ENCODE peak calls at places on chromosomes 12 and 14, in four cellular contexts. J is suprapubic skin, H is WERI-Rb-1, W is fibroblast of villous mesenchyme. F is an unnamed sample.

GRCh38 chr12:53105712-53106439 is 2.6 kb downstream of the SOAT2 start:
- DNase-seq in J (peak), W (no peak), H (no peak), F (no peak)

GRCh38 chr12:70763666-70764065 is 126.4 kb upstream of the PTPRB start:
- DNase-seq in W (no peak), H (no peak), J (no peak), F (no peak)

GRCh38 chr12:57518920-57519757 is 1.2 kb downstream of the DDIT3 start:
- DNase-seq in H (peak), J (no peak), W (peak), F (peak)

GRCh38 chr14:24941719-24942118 is 108.2 kb downstream of the STXBP6 start:
- DNase-seq in H (no peak), J (no peak), W (no peak), F (no peak)

GRCh38 chr14:73255693-73256225 is 18.5 kb downstream of the PAPLN start:
- DNase-seq in H (no peak), W (no peak), J (no peak), F (no peak)

GRCh38 chr12:39897315-39897714 is 208.6 kb downstream of the SLC2A13 start:
- DNase-seq in H (no peak), W (no peak), J (no peak), F (no peak)

GRCh38 chr12:104504151-104504550 is 47.4 kb downstream of the CHST11 start:
- DNase-seq in J (no peak), W (no peak), H (no peak), F (no peak)

GRCh38 chr12:63955831-63956685 is 111.6 kb downstream of the SRGAP1 start:
- DNase-seq in W (peak), H (no peak), J (no peak), F (peak)

GRCh38 chr14:51545396-51545795 is 106.3 kb upstream of the FRMD6 start:
- DNase-seq in J (no peak), H (no peak), W (no peak), F (no peak)

GRCh38 chr14:102821252-102821651 is 44.0 kb downstream of the TRAF3 start:
- DNase-seq in W (no peak), J (no peak), H (no peak), F (no peak)

GRCh38 chr12:53624956-53625355 is 1.2 kb downstream of the ATF7 start:
- DNase-seq in J (no peak), W (peak), H (no peak), F (peak)

GRCh38 chr12:109696485-109697269 is 16.9 kb upstream of the FAM222A start:
- DNase-seq in H (no peak), W (no peak), J (no peak), F (peak)

GRCh38 chr12:130633771-130634170 is 82.3 kb downstream of the RIMBP2 start:
- DNase-seq in W (no peak), H (peak), J (peak), F (no peak)

GRCh38 chr12:120156315-120157259 is 37.9 kb downstream of the GCN1 start:
- DNase-seq in H (no peak), W (no peak), J (no peak), F (no peak)

GRCh38 chr14:75141062-75141461 is 14.2 kb upstream of the NEK9 start:
- DNase-seq in H (no peak), W (no peak), J (no peak), F (no peak)

GRCh38 chr14:36655571-36655962 is 6.1 kb upstream of the PAX9 start:
- DNase-seq in W (no peak), J (no peak), H (no peak), F (no peak)

GRCh38 chr12:126397071-126397571 is 1331.9 kb downstream of the AACS start:
- DNase-seq in H (no peak), W (peak), J (no peak), F (no peak)

GRCh38 chr14:81415781-81416180 is 15.7 kb upstream of the STON2 start:
- DNase-seq in H (no peak), W (no peak), J (no peak), F (no peak)

GRCh38 chr12:57190037-57190436 is 26.6 kb upstream of the NXPH4 start:
- DNase-seq in W (no peak), H (no peak), J (no peak), F (peak)

GRCh38 chr14:95318870-95319311 is 817 bp downstream of the CLMN start:
- DNase-seq in H (peak), J (no peak), W (no peak), F (no peak)
- H3K4me3 ChIP-seq in H (peak), J (peak), W (peak), F (peak)

GRCh38 chr14:85003805-85004204 is 526.1 kb upstream of the FLRT2 start:
- DNase-seq in J (no peak), W (no peak), H (no peak), F (no peak)
- TF ChIP-seq CTCF in J (no peak), W (no peak), H (no peak), F (no peak)

DNA sequence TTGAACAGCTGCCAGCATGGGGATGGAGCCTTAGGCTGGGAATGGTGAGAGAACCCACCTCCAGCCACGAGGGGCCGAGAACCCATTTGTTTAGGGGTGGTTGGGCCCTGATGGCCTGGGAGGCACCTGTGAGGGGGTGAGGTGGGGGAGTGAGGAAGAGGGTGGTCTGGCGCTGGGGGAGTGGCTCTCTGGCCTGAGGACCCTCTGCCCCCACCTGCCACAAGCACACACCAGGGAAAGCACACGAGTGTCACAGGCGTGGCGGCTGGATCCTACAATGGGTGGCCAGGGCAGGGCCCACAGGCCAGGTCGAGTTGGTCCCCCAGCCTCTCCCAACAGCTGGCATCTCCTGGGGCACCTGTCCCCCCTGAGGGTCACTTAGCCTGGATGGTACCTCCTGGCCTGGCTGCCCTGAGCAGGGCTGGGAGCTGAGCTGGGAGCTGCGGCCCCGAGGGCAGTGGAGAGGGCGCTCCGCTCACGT is 340.5 kb downstream of the TMEM121 start:
- DNase-seq in J (peak), W (no peak), H (peak), F (no peak)
- H3K4me3 ChIP-seq in J (no peak), W (no peak), H (no peak), F (no peak)

GRCh38 chr12:25960176-25960575 is 1.7 kb downstream of the RASSF8 start:
- DNase-seq in W (peak), J (no peak), H (peak), F (peak)
- TF ChIP-seq CTCF in W (peak), J (no peak), H (peak), F (peak)

GRCh38 chr14:92688434-92689375 is 59.7 kb downstream of the LGMN start:
- DNase-seq in J (no peak), H (peak), W (no peak), F (no peak)
- H3K4me3 ChIP-seq in J (no peak), H (peak), W (no peak), F (no peak)

GRCh38 chr12:116673713-116674112 is 64.2 kb downstream of the SPRING1 start:
- DNase-seq in H (no peak), J (no peak), W (no peak), F (no peak)
- TF ChIP-seq CTCF in H (no peak), J (no peak), W (peak), F (peak)

GRCh38 chr12:132562489-132563045 is 47.8 kb downstream of the LRCOL1 start:
- DNase-seq in W (no peak), H (no peak), J (no peak), F (no peak)
- H3K4me3 ChIP-seq in W (no peak), H (no peak), J (no peak), F (no peak)

GRCh38 chr12:103457471-103457870 is 38.3 kb downstream of the C12orf42 start:
- DNase-seq in J (no peak), W (no peak), H (no peak), F (no peak)

DNA sequence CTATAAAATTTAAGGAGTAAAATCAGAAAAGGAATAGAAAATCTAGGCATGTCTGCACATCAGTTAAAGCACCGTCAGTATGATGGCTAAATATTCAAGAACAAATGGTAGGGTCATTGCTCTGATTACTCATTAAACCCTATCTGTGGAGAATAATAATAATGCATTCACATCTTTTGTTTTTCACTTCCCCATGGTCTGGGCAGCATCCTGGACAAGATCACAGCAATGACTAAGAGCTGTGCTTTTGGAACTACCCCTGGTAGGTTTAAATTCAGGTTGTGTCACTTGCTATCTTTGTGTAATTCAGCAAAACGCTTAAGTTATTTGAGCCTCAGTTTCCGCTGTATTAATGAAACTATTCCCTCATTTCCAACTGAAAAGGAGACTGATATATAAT is 33.1 kb downstream of the C12orf42 start:
- DNase-seq in W (no peak), J (no peak), H (no peak), F (no peak)
- TF ChIP-seq CTCF in W (no peak), J (no peak), H (no peak), F (no peak)

DNA sequence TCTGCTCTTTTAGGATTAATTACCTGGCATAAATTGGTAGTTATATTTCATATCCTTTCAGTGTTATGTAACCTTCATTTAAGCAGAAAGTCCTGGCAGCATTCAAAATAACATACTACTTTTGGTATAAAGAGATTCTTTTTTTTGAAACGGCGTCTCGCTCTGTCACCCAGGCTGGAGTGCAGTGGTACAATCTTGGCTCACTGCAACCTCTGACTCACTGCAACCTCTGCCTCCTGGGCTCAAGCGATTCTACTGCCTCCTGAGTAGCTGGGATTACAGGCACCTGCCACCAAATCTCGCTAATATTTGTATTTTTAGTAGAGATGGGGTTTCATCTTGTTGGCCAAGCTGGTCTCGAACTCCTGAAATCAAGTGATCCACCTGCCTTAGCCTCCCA is 9.2 kb downstream of the KTN1 start:
- DNase-seq in J (no peak), H (no peak), W (no peak), F (no peak)
- H3K4me3 ChIP-seq in J (no peak), H (no peak), W (no peak), F (no peak)

F was measured in choroid plexus epithelial cell.